ENCODE peak calls at places on chromosomes 1 and 21, in eight cellular contexts. X is PC-3, Z is keratinocyte, S is stomach, N is mammary epithelial cell, E is suprapubic skin, B is fibroblast of lung, I is dorsolateral prefrontal cortex. T is an unnamed sample.

GRCh38 chr1:219340796-219341195 is 167.1 kb downstream of the LYPLAL1 start:
- DNase-seq in X (peak; percentile 71), Z (peak; percentile 53), S (no peak), N (peak; percentile 44), E (no peak), B (peak; percentile 21), I (no peak), T (no peak)

GRCh38 chr1:97936976-97937375 is 16.1 kb upstream of the DPYD start:
- DNase-seq in X (no peak), Z (no peak), S (no peak), N (no peak), E (no peak), B (no peak), I (peak; percentile 70), T (no peak)

GRCh38 chr1:11703357-11704225 is 12.1 kb downstream of the DRAXIN start:
- DNase-seq in X (no peak), Z (no peak), S (no peak), N (no peak), E (no peak), B (no peak), I (no peak), T (no peak)

GRCh38 chr1:13624526-13624925 is 40.9 kb downstream of the PDPN start:
- DNase-seq in X (no peak), Z (no peak), S (no peak), N (no peak), E (peak; percentile 37), B (no peak), I (no peak), T (no peak)

GRCh38 chr1:93029317-93029716 is 49.8 kb upstream of the MTF2 start:
- DNase-seq in X (no peak), Z (no peak), S (no peak), N (no peak), E (no peak), B (no peak), I (no peak), T (no peak)

GRCh38 chr21:27275294-27275927 is 308.5 kb upstream of the ADAMTS5 start:
- DNase-seq in X (peak; percentile 49), Z (no peak), S (no peak), N (peak; percentile 74), E (no peak), B (peak; percentile 83), I (no peak), T (no peak)

GRCh38 chr1:47993356-47993755 is 3.8 kb downstream of the TRABD2B start:
- DNase-seq in X (no peak), Z (no peak), S (no peak), N (no peak), E (no peak), B (no peak), I (no peak), T (no peak)

GRCh38 chr1:205782627-205783470 is 7.6 kb upstream of the RAB29 start:
- DNase-seq in X (no peak), Z (no peak), S (no peak), N (no peak), E (no peak), B (no peak), I (no peak), T (no peak)

GRCh38 chr1:167489581-167490340 is 28.6 kb downstream of the CD247 start:
- DNase-seq in X (no peak), Z (no peak), S (no peak), N (no peak), E (no peak), B (no peak), I (no peak), T (no peak)

GRCh38 chr1:11286735-11287410 is 13.9 kb downstream of the UBIAD1 start:
- DNase-seq in X (no peak), Z (no peak), S (no peak), N (no peak), E (no peak), B (peak; percentile 68), I (no peak), T (no peak)

GRCh38 chr1:24764439-24764838 is 19.2 kb downstream of the CLIC4 start:
- DNase-seq in X (no peak), Z (no peak), S (no peak), N (no peak), E (no peak), B (no peak), I (no peak), T (no peak)

GRCh38 chr1:12565094-12565965 is 52.7 kb downstream of the DHRS3 start:
- DNase-seq in X (no peak), Z (no peak), S (no peak), N (no peak), E (no peak), B (no peak), I (no peak), T (no peak)

GRCh38 chr1:160827418-160827817 is 31.4 kb downstream of the LY9 start:
- DNase-seq in X (peak; percentile 56), Z (no peak), S (no peak), N (peak; percentile 35), E (no peak), B (peak; percentile 5), I (no peak), T (no peak)

GRCh38 chr1:57204091-57204490 is 219.8 kb downstream of the DAB1 start:
- DNase-seq in X (no peak), Z (no peak), S (no peak), N (peak; percentile 1), E (no peak), B (no peak), I (no peak), T (no peak)

GRCh38 chr1:57208903-57209302 is 215.0 kb downstream of the DAB1 start:
- DNase-seq in X (no peak), Z (no peak), S (no peak), N (no peak), E (no peak), B (no peak), I (no peak), T (no peak)

GRCh38 chr1:57202254-57202653 is 221.6 kb downstream of the DAB1 start:
- DNase-seq in X (no peak), Z (no peak), S (no peak), N (no peak), E (no peak), B (no peak), I (no peak), T (no peak)

GRCh38 chr1:57206038-57206437 is 217.8 kb downstream of the DAB1 start:
- DNase-seq in X (no peak), Z (no peak), S (no peak), N (no peak), E (no peak), B (no peak), I (no peak), T (no peak)

GRCh38 chr1:57204942-57205787 is 218.7 kb downstream of the DAB1 start:
- DNase-seq in X (no peak), Z (no peak), S (no peak), N (no peak), E (no peak), B (no peak), I (no peak), T (no peak)
- H3K27me3 ChIP-seq in X (no peaks in the 10 kb centered on the region), Z (peaks cover 3% of the 10 kb centered on the region), S (no peaks in the 10 kb centered on the region), N (peaks cover 3% of the 10 kb centered on the region), E (no peaks in the 10 kb centered on the region), B (no peaks in the 10 kb centered on the region), I (no peaks in the 10 kb centered on the region), T (no peaks in the 10 kb centered on the region)

DNA sequence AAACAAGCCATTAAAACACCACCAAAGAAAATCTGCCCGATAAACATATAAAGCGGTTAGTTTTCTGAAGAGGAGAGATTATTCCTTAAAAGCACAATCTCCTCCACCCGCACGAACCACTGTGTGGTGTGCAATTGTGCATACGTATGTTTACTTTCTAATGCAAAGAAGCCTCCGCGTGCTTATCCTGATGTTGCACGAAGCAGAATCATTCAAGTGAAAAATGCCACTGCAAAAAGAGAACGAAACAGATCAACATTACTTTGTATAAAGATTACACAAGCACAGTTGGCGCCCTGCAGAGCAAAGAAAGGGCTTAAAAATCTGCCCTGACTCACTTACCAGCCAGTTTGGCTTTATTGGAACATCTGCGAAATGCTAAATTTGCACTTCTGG is 166.8 kb downstream of the ZNF281 start:
- DNase-seq in X (no peak), Z (no peak), S (no peak), N (no peak), E (no peak), B (peak; percentile 72), I (no peak), T (no peak)
- H3K4me3 ChIP-seq in X (no peak overlapping the region), Z (no peak overlapping the region), S (peak overlapping the region; percentile 33), N (no peak overlapping the region), E (no peak overlapping the region), B (peak overlapping the region; percentile 47), I (peak overlapping the region; percentile 12), T (no peak overlapping the region)

GRCh38 chr1:228075801-228076271 is 6.7 kb upstream of the ARF1 start:
- DNase-seq in X (no peak), Z (no peak), S (peak; percentile 20), N (no peak), E (peak; percentile 59), B (no peak), I (no peak), T (peak; percentile 13)

GRCh38 chr1:228073061-228073869 is 9.2 kb upstream of the ARF1 start:
- DNase-seq in X (no peak), Z (no peak), S (peak; percentile 24), N (no peak), E (no peak), B (no peak), I (no peak), T (no peak)

GRCh38 chr1:228074954-228075730 is 7.4 kb upstream of the ARF1 start:
- DNase-seq in X (no peak), Z (no peak), S (peak; percentile 24), N (no peak), E (peak; percentile 68), B (no peak), I (no peak), T (peak; percentile 59)

GRCh38 chr1:228072658-228073043 is 9.9 kb upstream of the ARF1 start:
- DNase-seq in X (no peak), Z (no peak), S (peak; percentile 22), N (no peak), E (peak; percentile 62), B (no peak), I (no peak), T (no peak)

GRCh38 chr1:228073870-228074545 is 8.5 kb upstream of the ARF1 start:
- DNase-seq in X (no peak), Z (no peak), S (peak; percentile 31), N (no peak), E (no peak), B (no peak), I (no peak), T (no peak)
- TF ChIP-seq CTCF in X (peak; percentile 40), Z (peak; percentile 77), S (no peak), N (peak; percentile 47), E (no peak), B (no peak), I (no peak), T (no peak)

DNA sequence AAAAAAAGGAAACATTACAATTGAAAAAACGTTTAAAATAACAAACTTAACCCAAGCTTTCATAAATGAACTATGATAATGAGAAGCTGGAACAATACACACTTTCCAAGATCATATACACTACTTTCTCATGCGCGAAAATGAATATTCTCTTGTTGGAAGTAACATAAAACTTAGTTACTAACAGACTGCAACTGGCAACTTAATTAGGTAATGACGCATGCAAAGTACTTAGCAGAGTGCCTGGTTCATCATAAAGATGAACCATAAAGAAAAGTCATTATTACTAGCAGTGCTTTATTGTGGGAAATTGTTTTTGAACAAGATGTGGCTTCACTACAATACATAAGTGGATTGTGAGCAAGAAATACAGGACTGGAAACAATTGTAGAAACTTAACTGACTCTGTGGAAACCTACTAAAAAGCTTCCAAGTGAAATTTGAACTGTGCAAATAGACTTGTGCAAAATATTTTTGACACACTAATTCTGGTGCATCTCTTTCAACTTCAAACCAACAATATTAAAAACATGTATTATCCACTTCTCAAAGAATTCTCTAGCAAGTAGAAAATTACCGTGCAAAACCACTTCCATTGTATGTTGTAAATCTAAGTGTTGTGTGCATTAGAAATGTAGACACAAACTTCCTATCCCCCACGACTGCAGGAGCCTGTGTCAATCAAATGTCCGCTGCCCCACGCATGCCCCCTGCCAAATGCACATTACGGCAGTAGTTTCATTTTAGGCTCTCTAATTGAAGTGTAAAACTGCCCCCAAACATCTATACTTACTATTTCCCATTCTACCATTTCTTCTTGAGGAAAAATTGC is 2.0 kb downstream of the ARHGAP29 start:
- DNase-seq in X (peak; percentile 46), Z (no peak), S (no peak), N (no peak), E (no peak), B (no peak), I (no peak), T (no peak)
- H3K27me3 ChIP-seq in X (no peaks in the 10 kb centered on the region), Z (no peaks in the 10 kb centered on the region), S (peaks cover 21% of the 10 kb centered on the region), N (no peaks in the 10 kb centered on the region), E (peaks cover 20% of the 10 kb centered on the region), B (no peaks in the 10 kb centered on the region), I (peaks cover 9% of the 10 kb centered on the region), T (no peaks in the 10 kb centered on the region)